ENCODE peak calls at places on chromosomes 16 and 17, in four cellular contexts. J, H, E and B are unnamed samples.

GRCh38 chr16:73233423-73233762 is 185.5 kb upstream of the ZFHX3 start:
- DNase-seq in J (no peak), H (no peak), E (no peak), B (no peak)

GRCh38 chr16:78230832-78231231 is 131.4 kb downstream of the WWOX start:
- DNase-seq in J (no peak), H (no peak), E (no peak), B (no peak)

GRCh38 chr17:50660887-50661345 is 26.2 kb downstream of the ABCC3 start:
- DNase-seq in J (no peak), H (no peak), E (no peak), B (no peak)

GRCh38 chr17:42760652-42761581 is at the start of gene RAMP2:
- DNase-seq in J (no peak), H (no peak), E (no peak), B (no peak)

GRCh38 chr17:1110844-1111598 is 68.8 kb downstream of the ABR start:
- DNase-seq in J (no peak), H (peak; percentile 79), E (no peak), B (no peak)

GRCh38 chr17:1577657-1578428 is 15.3 kb upstream of the PITPNA start:
- DNase-seq in J (no peak), H (no peak), E (no peak), B (no peak)

GRCh38 chr17:51341457-51341856 is 81.1 kb downstream of the UTP18 start:
- DNase-seq in J (no peak), H (no peak), E (no peak), B (no peak)

GRCh38 chr17:38465420-38466345 is 37.4 kb downstream of the ARHGAP23 start:
- DNase-seq in J (peak; percentile 4), H (no peak), E (no peak), B (peak; percentile 26)

GRCh38 chr17:4856271-4856936 is 23.3 kb downstream of the MINK1 start:
- DNase-seq in J (no peak), H (no peak), E (no peak), B (no peak)

GRCh38 chr17:55158439-55158838 is 106.3 kb upstream of the HLF start:
- DNase-seq in J (no peak), H (no peak), E (no peak), B (no peak)

GRCh38 chr17:65185686-65186382 is 48.7 kb downstream of the RGS9 start:
- DNase-seq in J (no peak), H (no peak), E (no peak), B (no peak)

GRCh38 chr17:5581655-5582054 is 2.7 kb downstream of the NLRP1 start:
- DNase-seq in J (no peak), H (no peak), E (no peak), B (no peak)

GRCh38 chr16:990516-991291 is 9.1 kb downstream of the SOX8 start:
- DNase-seq in J (no peak), H (no peak), E (no peak), B (no peak)

GRCh38 chr16:986925-987581 is 5.5 kb downstream of the SOX8 start:
- DNase-seq in J (no peak), H (no peak), E (no peak), B (no peak)

GRCh38 chr16:987846-988245 is 6.3 kb downstream of the SOX8 start:
- DNase-seq in J (no peak), H (no peak), E (no peak), B (no peak)

GRCh38 chr16:988465-989353 is 7.1 kb downstream of the SOX8 start:
- DNase-seq in J (no peak), H (no peak), E (no peak), B (no peak)

DNA sequence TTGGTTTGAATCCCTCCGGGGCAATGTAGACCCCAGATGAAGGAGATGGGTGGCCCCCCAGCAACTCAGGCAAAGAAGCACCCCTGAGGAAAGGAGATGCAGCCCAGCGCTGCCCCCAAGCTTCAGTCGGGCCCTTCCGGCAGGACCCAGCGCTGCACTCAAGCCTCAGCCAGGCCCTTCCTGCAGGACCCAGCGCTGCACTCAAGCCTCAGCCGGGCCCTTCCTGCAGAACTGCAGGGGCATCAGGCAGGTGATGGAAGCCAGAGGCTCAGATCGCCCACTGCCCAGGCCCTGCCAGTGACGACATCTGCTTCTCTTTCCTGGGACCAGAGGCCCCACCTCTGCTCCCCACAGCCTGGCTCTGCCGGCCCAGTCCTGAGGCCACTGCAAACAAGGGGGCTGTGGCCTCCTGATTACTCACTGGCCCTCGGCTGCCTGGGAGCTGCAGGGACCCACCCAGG is 7.8 kb downstream of the SOX8 start:
- DNase-seq in J (no peak), H (no peak), E (no peak), B (no peak)
- TF ChIP-seq TARDBP in J (no peak), H (no peak), E (no peak), B (no peak)

DNA sequence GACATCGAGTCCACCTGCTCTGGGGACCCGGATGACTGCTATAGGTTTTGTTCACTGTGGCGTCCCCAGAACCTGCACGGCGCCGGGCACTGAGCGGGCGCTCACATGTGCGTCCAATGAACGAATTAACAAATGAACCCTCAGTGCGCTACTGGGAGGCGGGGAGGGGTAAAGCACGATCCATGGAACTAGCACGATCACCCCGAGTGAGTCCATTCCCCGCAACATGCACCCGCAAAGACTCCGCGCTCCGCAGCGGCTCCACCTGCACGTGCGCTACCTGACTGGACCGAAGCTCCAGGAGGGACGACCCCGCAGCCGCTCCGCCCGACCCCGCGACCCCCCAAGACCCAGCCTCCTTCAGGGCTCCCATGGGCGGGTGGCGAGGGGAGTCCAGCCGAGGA is 491 bp downstream of the TRAP1 start:
- DNase-seq in J (peak; percentile 28), H (no peak), E (no peak), B (peak; percentile 36)
- TF ChIP-seq TARDBP in J (no peak), H (no peak), E (no peak), B (no peak)

DNA sequence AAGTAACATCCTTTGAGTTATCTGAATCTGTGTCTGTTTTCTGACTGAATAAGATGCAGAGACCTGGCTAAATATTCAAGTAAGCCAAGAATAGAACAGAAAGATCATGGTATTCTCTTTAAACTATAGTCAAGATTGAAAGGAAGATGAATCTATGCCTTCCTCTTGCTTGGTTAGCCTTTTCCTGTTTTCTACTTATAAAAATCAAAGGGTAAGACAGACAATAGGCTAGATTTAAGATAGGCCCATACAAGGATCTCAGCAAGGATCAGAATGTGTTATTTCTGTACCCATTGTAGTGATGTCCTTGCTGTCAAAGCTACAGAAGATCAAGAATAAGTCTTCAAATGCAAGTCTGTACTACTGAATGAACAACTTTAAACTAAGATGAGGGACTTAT is 7.0 kb upstream of the CDR2 start:
- DNase-seq in J (no peak), H (no peak), E (no peak), B (no peak)
- TF ChIP-seq TARDBP in J (no peak), H (no peak), E (no peak), B (no peak)

GRCh38 chr17:30224419-30224960 is 11.0 kb downstream of the SLC6A4 start:
- DNase-seq in J (no peak), H (no peak), E (no peak), B (no peak)

GRCh38 chr17:30220414-30220813 is 15.1 kb downstream of the SLC6A4 start:
- DNase-seq in J (no peak), H (no peak), E (no peak), B (no peak)

GRCh38 chr17:30221346-30221745 is 14.2 kb downstream of the SLC6A4 start:
- DNase-seq in J (no peak), H (no peak), E (no peak), B (no peak)

GRCh38 chr17:30225112-30225511 is 10.4 kb downstream of the SLC6A4 start:
- DNase-seq in J (no peak), H (peak; percentile 10), E (no peak), B (no peak)

GRCh38 chr17:30222741-30223175 is 12.7 kb downstream of the SLC6A4 start:
- DNase-seq in J (no peak), H (peak; percentile 67), E (no peak), B (no peak)
- TF ChIP-seq TARDBP in J (no peak), H (peak; percentile 11), E (no peak), B (no peak)

DNA sequence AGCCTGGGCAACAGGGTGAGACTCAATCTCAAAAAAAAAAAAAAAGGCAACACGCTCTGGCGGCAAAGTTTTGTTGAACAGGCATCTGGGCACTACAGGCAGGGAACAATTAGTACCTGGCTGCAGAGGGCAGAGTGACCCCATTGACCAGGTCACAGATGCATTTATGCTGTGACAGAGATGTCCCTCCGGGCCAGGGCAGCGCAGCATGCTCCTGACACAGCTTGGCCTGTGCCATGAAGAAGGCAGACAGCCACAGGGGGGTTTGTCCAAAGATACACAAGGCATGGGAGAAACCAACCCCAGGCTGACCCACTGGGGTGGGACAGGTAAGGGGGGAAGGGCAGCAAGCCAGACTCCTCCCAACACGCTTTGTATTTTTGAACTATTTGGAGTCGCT is 7.7 kb upstream of the SRRM2 start:
- DNase-seq in J (no peak), H (no peak), E (no peak), B (no peak)
- TF ChIP-seq TARDBP in J (no peak), H (no peak), E (no peak), B (no peak)

GRCh38 chr16:67199011-67199807 is at the start of gene ELMO3:
- DNase-seq in J (no peak), H (no peak), E (no peak), B (no peak)
- TF ChIP-seq TARDBP in J (no peak), H (no peak), E (no peak), B (no peak)

GRCh38 chr17:73311428-73311780 is 397 bp downstream of the CDC42EP4 start:
- DNase-seq in J (no peak), H (no peak), E (no peak), B (peak; percentile 52)
- TF ChIP-seq TARDBP in J (no peak), H (no peak), E (no peak), B (no peak)

GRCh38 chr16:56483394-56483793 is 32.0 kb downstream of the OGFOD1 start:
- DNase-seq in J (no peak), H (no peak), E (no peak), B (no peak)
- TF ChIP-seq TARDBP in J (no peak), H (no peak), E (no peak), B (no peak)